ENCODE peak calls at places on chromosomes 13 and 19, in four cellular contexts. S is HepG2, C is HCT116, F is K562. K is an unnamed sample.

GRCh38 chr13:20446405-20446804 is 79.3 kb downstream of the CRYL1 start:
- DNase-seq in F (no peak), S (no peak), C (no peak), K (no peak)

GRCh38 chr13:45384474-45385174 is 33.5 kb downstream of the SLC25A30 start:
- DNase-seq in F (no peak), C (no peak), S (no peak), K (no peak)

GRCh38 chr13:105345116-105345515 is 1190.3 kb downstream of the EFNB2 start:
- DNase-seq in F (no peak), S (no peak), C (no peak), K (no peak)

GRCh38 chr19:41307954-41308449 is 2.0 kb upstream of the CCDC97 start:
- DNase-seq in C (no peak), S (no peak), F (no peak), K (no peak)

GRCh38 chr13:23695196-23695595 is 125.0 kb downstream of the TNFRSF19 start:
- DNase-seq in S (no peak), C (no peak), F (no peak), K (no peak)

GRCh38 chr13:98571955-98572662 is 4.8 kb downstream of the STK24 start:
- DNase-seq in C (no peak), S (peak), F (no peak), K (no peak)

GRCh38 chr13:37406031-37406430 is 192.5 kb downstream of the POSTN start:
- DNase-seq in S (no peak), F (no peak), C (no peak), K (no peak)

GRCh38 chr19:38878575-38879399 is 712 bp upstream of the RINL start:
- DNase-seq in S (no peak), C (no peak), F (no peak), K (no peak)

GRCh38 chr19:42512130-42512636 is 16.1 kb downstream of the CEACAM1 start:
- DNase-seq in C (no peak), S (no peak), F (no peak), K (peak)
- TF ChIP-seq FOSL1 in C (no peak), S (no peak), F (no peak), K (no peak)

GRCh38 chr13:110422913-110423688 is 116.0 kb downstream of the COL4A2 start:
- DNase-seq in C (no peak), F (no peak), S (no peak), K (no peak)

GRCh38 chr13:110420626-110421025 is 113.5 kb downstream of the COL4A2 start:
- DNase-seq in S (no peak), C (no peak), F (no peak), K (no peak)

GRCh38 chr13:110419946-110420345 is 112.9 kb downstream of the COL4A2 start:
- DNase-seq in F (no peak), S (no peak), C (no peak), K (no peak)

GRCh38 chr13:110421061-110421460 is 114.0 kb downstream of the COL4A2 start:
- DNase-seq in S (no peak), F (no peak), C (no peak), K (no peak)

GRCh38 chr13:110421696-110422395 is 114.8 kb downstream of the COL4A2 start:
- DNase-seq in F (no peak), C (no peak), S (no peak), K (no peak)
- TF ChIP-seq FOSL1 in F (no peak), C (no peak), S (no peak), K (no peak)

GRCh38 chr19:16419671-16420394 is 51.9 kb downstream of the EPS15L1 start:
- DNase-seq in C (no peak), F (no peak), S (no peak), K (no peak)

GRCh38 chr19:16417660-16418596 is 53.8 kb downstream of the EPS15L1 start:
- DNase-seq in C (peak), F (peak), S (peak), K (peak)

GRCh38 chr19:16421982-16422381 is 49.8 kb downstream of the EPS15L1 start:
- DNase-seq in S (no peak), F (no peak), C (no peak), K (no peak)

GRCh38 chr19:16418597-16418962 is 53.2 kb downstream of the EPS15L1 start:
- DNase-seq in S (no peak), C (no peak), F (no peak), K (no peak)

GRCh38 chr19:16420781-16421386 is 50.9 kb downstream of the EPS15L1 start:
- DNase-seq in C (no peak), S (no peak), F (no peak), K (no peak)
- TF ChIP-seq FOSL1 in C (no peak), S (no peak), F (no peak), K (no peak)

DNA sequence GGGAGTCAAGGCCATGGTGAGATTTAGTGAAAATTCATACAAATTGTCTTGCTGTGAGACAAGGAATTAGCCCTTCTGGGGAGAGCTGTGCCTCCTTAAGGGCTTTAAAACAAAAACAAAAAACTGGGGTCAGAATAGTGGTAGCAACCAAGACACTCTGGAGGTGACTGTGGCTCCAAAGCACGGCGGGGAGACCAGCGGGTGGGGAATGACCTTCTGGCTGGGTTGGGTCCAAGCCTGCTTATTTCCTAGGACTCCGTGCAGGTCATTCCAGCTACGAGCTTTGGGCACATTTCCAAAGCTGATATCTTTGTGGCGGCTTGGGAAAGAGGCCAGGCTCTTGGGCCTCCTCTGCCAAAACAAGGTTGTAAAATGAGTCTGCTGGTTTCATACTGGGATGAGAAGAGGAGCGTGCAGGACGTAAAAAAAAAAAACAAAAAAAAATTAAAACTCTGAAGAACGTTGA is 348.3 kb downstream of the UQCRFS1 start:
- DNase-seq in S (no peak), C (no peak), F (no peak), K (no peak)
- TF ChIP-seq FOSL1 in S (no peak), C (no peak), F (no peak), K (no peak)

GRCh38 chr19:13521066-13521465 is 14.8 kb upstream of the CACNA1A start:
- DNase-seq in S (no peak), F (no peak), C (no peak), K (no peak)
- TF ChIP-seq FOSL1 in S (no peak), F (no peak), C (no peak), K (no peak)

GRCh38 chr19:3556978-3557460 is 367 bp downstream of the MFSD12 start:
- DNase-seq in S (no peak), F (peak), C (no peak), K (no peak)
- TF ChIP-seq FOSL1 in S (no peak), F (no peak), C (no peak), K (no peak)

K was measured in H1.